ENCODE peak calls at places on chromosomes 1 and 21, in nine cellular contexts. One of them, this sample, is unnamed.

GRCh38 chr1:32311709-32312393 is 20.0 kb downstream of the HDAC1 start:
- DNase-seq in astrocyte of the spinal cord: no peak
- DNase-seq in ascending aorta: no peak
- DNase-seq in GM12891: no peak
- DNase-seq in esophagus muscularis mucosa: no peak
- DNase-seq in thoracic aorta: no peak
- DNase-seq in dermis microvascular lymphatic vessel endothelial cell: no peak
- DNase-seq in iris pigment epithelial cell: no peak
- DNase-seq in sciatic nerve: no peak
- DNase-seq in this sample: no peak

GRCh38 chr1:36530261-36530660 is 47.5 kb upstream of the CSF3R start:
- DNase-seq in astrocyte of the spinal cord: no peak
- DNase-seq in ascending aorta: no peak
- DNase-seq in GM12891: no peak
- DNase-seq in esophagus muscularis mucosa: no peak
- DNase-seq in thoracic aorta: no peak
- DNase-seq in dermis microvascular lymphatic vessel endothelial cell: no peak
- DNase-seq in iris pigment epithelial cell: no peak
- DNase-seq in sciatic nerve: no peak
- DNase-seq in this sample: no peak

GRCh38 chr21:45374826-45375455 is 30.0 kb upstream of the COL18A1 start:
- DNase-seq in astrocyte of the spinal cord: no peak
- DNase-seq in ascending aorta: no peak
- DNase-seq in GM12891: no peak
- DNase-seq in esophagus muscularis mucosa: no peak
- DNase-seq in thoracic aorta: no peak
- DNase-seq in dermis microvascular lymphatic vessel endothelial cell: no peak
- DNase-seq in iris pigment epithelial cell: no peak
- DNase-seq in sciatic nerve: peak; percentile 57
- DNase-seq in this sample: no peak

GRCh38 chr1:53476579-53476978 is 17.4 kb downstream of the DMRTB1 start:
- DNase-seq in astrocyte of the spinal cord: no peak
- DNase-seq in ascending aorta: no peak
- DNase-seq in GM12891: no peak
- DNase-seq in esophagus muscularis mucosa: no peak
- DNase-seq in thoracic aorta: no peak
- DNase-seq in dermis microvascular lymphatic vessel endothelial cell: no peak
- DNase-seq in iris pigment epithelial cell: no peak
- DNase-seq in sciatic nerve: no peak
- DNase-seq in this sample: no peak

GRCh38 chr1:24963099-24963872 is 33.2 kb upstream of the RUNX3 start:
- DNase-seq in astrocyte of the spinal cord: no peak
- DNase-seq in ascending aorta: no peak
- DNase-seq in GM12891: peak; percentile 67
- DNase-seq in esophagus muscularis mucosa: no peak
- DNase-seq in thoracic aorta: no peak
- DNase-seq in dermis microvascular lymphatic vessel endothelial cell: no peak
- DNase-seq in iris pigment epithelial cell: no peak
- DNase-seq in sciatic nerve: no peak
- DNase-seq in this sample: no peak

GRCh38 chr1:240653030-240653429 is 41.1 kb upstream of the GREM2 start:
- DNase-seq in astrocyte of the spinal cord: no peak
- DNase-seq in ascending aorta: no peak
- DNase-seq in GM12891: no peak
- DNase-seq in esophagus muscularis mucosa: no peak
- DNase-seq in thoracic aorta: no peak
- DNase-seq in dermis microvascular lymphatic vessel endothelial cell: no peak
- DNase-seq in iris pigment epithelial cell: no peak
- DNase-seq in sciatic nerve: no peak
- DNase-seq in this sample: no peak

GRCh38 chr1:50108497-50109073 is at the start of gene ELAVL4:
- DNase-seq in astrocyte of the spinal cord: no peak
- DNase-seq in ascending aorta: no peak
- DNase-seq in GM12891: no peak
- DNase-seq in esophagus muscularis mucosa: no peak
- DNase-seq in thoracic aorta: no peak
- DNase-seq in dermis microvascular lymphatic vessel endothelial cell: no peak
- DNase-seq in iris pigment epithelial cell: no peak
- DNase-seq in sciatic nerve: no peak
- DNase-seq in this sample: no peak

GRCh38 chr1:155158991-155159390 is 14.1 kb downstream of the KRTCAP2 start:
- DNase-seq in astrocyte of the spinal cord: no peak
- DNase-seq in ascending aorta: no peak
- DNase-seq in GM12891: no peak
- DNase-seq in esophagus muscularis mucosa: no peak
- DNase-seq in thoracic aorta: no peak
- DNase-seq in dermis microvascular lymphatic vessel endothelial cell: no peak
- DNase-seq in iris pigment epithelial cell: no peak
- DNase-seq in sciatic nerve: no peak
- DNase-seq in this sample: no peak

GRCh38 chr1:99527545-99527944 is 118.4 kb upstream of the PALMD start:
- DNase-seq in astrocyte of the spinal cord: no peak
- DNase-seq in ascending aorta: no peak
- DNase-seq in GM12891: no peak
- DNase-seq in esophagus muscularis mucosa: no peak
- DNase-seq in thoracic aorta: no peak
- DNase-seq in dermis microvascular lymphatic vessel endothelial cell: no peak
- DNase-seq in iris pigment epithelial cell: no peak
- DNase-seq in sciatic nerve: no peak
- DNase-seq in this sample: no peak

GRCh38 chr1:5590717-5591116 is 401.5 kb downstream of the NPHP4 start:
- DNase-seq in astrocyte of the spinal cord: no peak
- DNase-seq in ascending aorta: no peak
- DNase-seq in GM12891: no peak
- DNase-seq in esophagus muscularis mucosa: no peak
- DNase-seq in thoracic aorta: no peak
- DNase-seq in dermis microvascular lymphatic vessel endothelial cell: no peak
- DNase-seq in iris pigment epithelial cell: no peak
- DNase-seq in sciatic nerve: no peak
- DNase-seq in this sample: no peak